ENCODE peak calls at places on chromosomes 11 and 22, in five cellular contexts. R, I, N, U and J are unnamed samples.

GRCh38 chr11:47259178-47259977 is 1.6 kb downstream of the NR1H3 start:
- DNase-seq in I (peak; percentile 46), N (no peak), R (peak; percentile 75), U (no peak), J (no peak)

GRCh38 chr11:11044137-11044855 is 186.4 kb upstream of the ZBED5 start:
- DNase-seq in U (no peak), R (no peak), N (no peak), I (no peak), J (no peak)

GRCh38 chr11:118838905-118839553 is 44.7 kb upstream of the CXCR5 start:
- DNase-seq in R (no peak), U (no peak), N (no peak), I (no peak), J (peak; percentile 38)

GRCh38 chr11:70109006-70109405 is 30.9 kb downstream of the ANO1 start:
- DNase-seq in I (no peak), U (no peak), R (no peak), N (no peak), J (no peak)

GRCh38 chr22:28967163-28967562 is 83.8 kb downstream of the ZNRF3 start:
- DNase-seq in R (no peak), I (no peak), N (no peak), U (no peak), J (no peak)

GRCh38 chr11:126400019-126400962 is 44.8 kb downstream of the ST3GAL4 start:
- DNase-seq in N (no peak), U (no peak), I (no peak), R (no peak), J (no peak)

GRCh38 chr11:26846222-26846621 is 124.4 kb upstream of the SLC5A12 start:
- DNase-seq in I (no peak), N (no peak), U (no peak), R (no peak), J (no peak)

GRCh38 chr11:70298243-70298915 is 27.9 kb downstream of the PPFIA1 start:
- DNase-seq in I (no peak), N (no peak), U (no peak), R (no peak), J (no peak)

GRCh38 chr22:48208894-48209293 is 1446.4 kb downstream of the TBC1D22A start:
- DNase-seq in N (no peak), U (no peak), R (no peak), I (no peak), J (peak; percentile 0)

GRCh38 chr11:76038608-76039007 is 167.7 kb downstream of the WNT11 start:
- DNase-seq in R (no peak), U (no peak), I (no peak), N (no peak), J (no peak)

GRCh38 chr11:65777241-65777640 is 3.5 kb downstream of the AP5B1 start:
- DNase-seq in U (no peak), N (no peak), R (no peak), I (no peak), J (no peak)

GRCh38 chr22:22201185-22201924 is 43.2 kb upstream of the VPREB1 start:
- DNase-seq in U (peak; percentile 31), I (peak; percentile 25), N (no peak), R (peak; percentile 30), J (peak; percentile 36)

GRCh38 chr11:130765369-130765768 is 150.9 kb downstream of the SNX19 start:
- DNase-seq in I (no peak), R (no peak), N (no peak), U (no peak), J (no peak)

GRCh38 chr22:50656122-50657070 is 16.2 kb upstream of the SHANK3 start:
- DNase-seq in I (peak; percentile 58), U (no peak), N (no peak), R (peak; percentile 46), J (no peak)

GRCh38 chr22:47289316-47289985 is 527.0 kb downstream of the TBC1D22A start:
- DNase-seq in I (no peak), U (no peak), N (no peak), R (no peak), J (no peak)

GRCh38 chr11:117796456-117797428 is at the start of gene DSCAML1:
- DNase-seq in N (no peak), R (peak; percentile 53), U (peak; percentile 33), I (no peak), J (no peak)

GRCh38 chr11:45647786-45648185 is 17.6 kb downstream of the CHST1 start:
- DNase-seq in R (no peak), I (no peak), U (no peak), N (no peak), J (no peak)